ENCODE peak calls at places on chromosome 4, in four cellular contexts. H is keratinocyte, J is NCI-H1105, O is NCI-H526 treated with DMSO at 0.1 percent for 48 hours. X is an unnamed sample.

GRCh38 chr4:158580064-158580463 is 58.4 kb downstream of the RXFP1 start:
- DNase-seq in J (no peak), H (no peak), O (no peak), X (no peak)

GRCh38 chr4:24488399-24489164 is 95.8 kb downstream of the DHX15 start:
- DNase-seq in H (no peak), J (no peak), O (peak; percentile 18), X (peak; percentile 6)

GRCh38 chr4:158314756-158315487 is 104.6 kb downstream of the TMEM144 start:
- DNase-seq in J (no peak), O (no peak), H (peak; percentile 38), X (no peak)

GRCh38 chr4:41471126-41471665 is 66.8 kb upstream of the LIMCH1 start:
- DNase-seq in O (no peak), H (no peak), J (no peak), X (no peak)

GRCh38 chr4:7868892-7869471 is 70.7 kb downstream of the AFAP1 start:
- DNase-seq in H (no peak), O (no peak), J (no peak), X (no peak)

GRCh38 chr4:17168571-17168970 is 270.1 kb upstream of the LDB2 start:
- DNase-seq in O (peak; percentile 81), H (no peak), J (no peak), X (no peak)

GRCh38 chr4:175413561-175413960 is 398.5 kb downstream of the GPM6A start:
- DNase-seq in O (no peak), J (no peak), H (no peak), X (no peak)

GRCh38 chr4:80538276-80538926 is 202.9 kb downstream of the CFAP299 start:
- DNase-seq in J (no peak), H (peak; percentile 2), O (no peak), X (no peak)

GRCh38 chr4:109721033-109721432 is 8.8 kb downstream of the PLA2G12A start:
- DNase-seq in J (no peak), O (no peak), H (no peak), X (no peak)

GRCh38 chr4:123613586-123614344 is 217.2 kb downstream of the SPRY1 start:
- DNase-seq in H (no peak), O (no peak), J (no peak), X (no peak)

GRCh38 chr4:185623444-185624247 is 88.3 kb upstream of the PDLIM3 start:
- DNase-seq in H (no peak), O (no peak), J (no peak), X (no peak)

GRCh38 chr4:83438719-83439118 is 16.9 kb downstream of the HELQ start:
- DNase-seq in H (no peak), O (no peak), J (no peak), X (no peak)

X was measured in GOT3.